ENCODE peak calls at places on chromosomes 12 and 14, in eight cellular contexts. O is IMR-90; N is Peyer's patch; H is left lung; F is heart right ventricle; T is activated T-helper 9 cell treated with anti-CD3 and anti-CD28 coated beads, Interleukin-2, amount 50 U/mL, for 16 hours; B is NAMALWA; J is choroid plexus epithelial cell. A is an unnamed sample.

GRCh38 chr12:2268478-2269286 is 215.9 kb downstream of the CACNA1C start:
- DNase-seq in H (no peak), O (peak; percentile 81), J (peak; percentile 76), B (no peak), T (no peak), N (no peak), F (no peak), A (peak; percentile 94)

GRCh38 chr12:17489452-17489851 is 600.5 kb downstream of the RERGL start:
- DNase-seq in O (no peak), H (no peak), T (no peak), N (no peak), F (no peak), B (peak; percentile 56), J (no peak), A (no peak)

GRCh38 chr12:52319097-52319496 is 2.1 kb downstream of the KRT83 start:
- DNase-seq in T (no peak), O (no peak), F (no peak), N (peak; percentile 27), B (peak; percentile 14), H (no peak), J (peak; percentile 23), A (no peak)

GRCh38 chr14:72755766-72756165 is 138.1 kb downstream of the DPF3 start:
- DNase-seq in O (peak; percentile 19), T (no peak), N (no peak), B (no peak), H (no peak), F (no peak), J (no peak), A (no peak)

GRCh38 chr14:50792634-50793068 is 38.3 kb downstream of the NIN start:
- DNase-seq in O (no peak), F (no peak), B (no peak), J (no peak), N (no peak), H (no peak), T (no peak), A (no peak)

GRCh38 chr12:11563785-11564739 is 85.4 kb upstream of the ETV6 start:
- DNase-seq in B (no peak), F (no peak), H (no peak), O (no peak), N (no peak), T (no peak), J (no peak), A (no peak)

GRCh38 chr12:95096852-95097251 is 23.4 kb upstream of the NR2C1 start:
- DNase-seq in T (no peak), F (no peak), J (peak; percentile 58), O (peak; percentile 60), N (no peak), B (no peak), H (no peak), A (peak; percentile 25)

GRCh38 chr14:86596024-86596423 is 1066.1 kb downstream of the FLRT2 start:
- DNase-seq in J (no peak), O (no peak), F (no peak), H (no peak), N (no peak), T (no peak), B (no peak), A (no peak)

GRCh38 chr12:116068371-116068770 is 209.1 kb downstream of the MED13L start:
- DNase-seq in O (no peak), J (no peak), B (no peak), H (no peak), N (no peak), T (no peak), F (no peak), A (no peak)

GRCh38 chr14:105533811-105534498 is 7.6 kb downstream of the TMEM121 start:
- DNase-seq in N (no peak), B (no peak), H (no peak), O (no peak), T (no peak), F (no peak), J (no peak), A (no peak)

GRCh38 chr12:52663420-52663819 is 11.4 kb upstream of the KRT2 start:
- DNase-seq in N (no peak), O (no peak), T (no peak), B (no peak), F (no peak), J (no peak), H (no peak), A (no peak)

GRCh38 chr14:35985504-35986218 is 159.5 kb downstream of the BRMS1L start:
- DNase-seq in T (no peak), H (no peak), N (no peak), F (no peak), J (peak; percentile 1), B (peak; percentile 16), O (no peak), A (no peak)

GRCh38 chr12:29750131-29750927 is 33.4 kb downstream of the TMTC1 start:
- DNase-seq in J (peak; percentile 75), B (no peak), N (no peak), O (peak; percentile 50), F (no peak), H (no peak), T (no peak), A (no peak)

GRCh38 chr14:105364100-105364708 is 34.1 kb upstream of the TEX22 start:
- DNase-seq in N (peak; percentile 57), H (peak; percentile 61), T (no peak), O (peak; percentile 72), F (peak; percentile 44), J (peak; percentile 37), B (no peak), A (peak; percentile 76)

GRCh38 chr12:19144985-19145384 is 15.5 kb downstream of the PLEKHA5 start:
- DNase-seq in J (no peak), N (no peak), O (no peak), T (no peak), B (no peak), F (no peak), H (no peak), A (no peak)

GRCh38 chr14:60931206-60931605 is 49.7 kb downstream of the TRMT5 start:
- DNase-seq in T (no peak), N (no peak), F (no peak), O (peak; percentile 24), B (peak; percentile 16), H (no peak), J (no peak), A (no peak)

GRCh38 chr12:946656-947055 is 2.8 kb downstream of the RAD52 start:
- DNase-seq in B (no peak), J (peak; percentile 55), T (no peak), N (no peak), O (peak; percentile 80), H (no peak), F (no peak), A (peak; percentile 8)

GRCh38 chr14:40417777-40418401 is 985.7 kb upstream of the FBXO33 start:
- DNase-seq in J (no peak), O (no peak), B (peak; percentile 55), F (no peak), N (no peak), T (no peak), H (no peak), A (no peak)

GRCh38 chr12:60863421-60863820 is 1267.6 kb downstream of the SLC16A7 start:
- DNase-seq in O (no peak), H (no peak), J (no peak), T (no peak), B (no peak), N (no peak), F (no peak), A (no peak)

GRCh38 chr12:12282761-12283160 is 15.9 kb upstream of the LRP6 start:
- DNase-seq in H (no peak), T (no peak), N (no peak), B (no peak), O (peak; percentile 85), J (peak; percentile 74), F (no peak), A (peak; percentile 80)

GRCh38 chr14:99899578-99900178 is 106.5 kb downstream of the EML1 start:
- DNase-seq in J (peak; percentile 66), B (peak; percentile 66), H (no peak), F (no peak), O (peak; percentile 47), T (no peak), N (no peak), A (peak; percentile 31)

GRCh38 chr12:24380122-24380521 is 430.7 kb upstream of the SOX5 start:
- DNase-seq in B (no peak), T (no peak), N (no peak), F (no peak), H (no peak), O (peak; percentile 27), J (peak; percentile 55), A (no peak)

GRCh38 chr12:32834122-32834521 is 62.5 kb downstream of the PKP2 start:
- DNase-seq in O (no peak), F (no peak), T (no peak), J (no peak), B (no peak), H (no peak), N (no peak), A (no peak)

GRCh38 chr12:62370189-62370588 is 96.4 kb upstream of the MON2 start:
- DNase-seq in T (no peak), F (no peak), H (no peak), B (no peak), J (no peak), N (no peak), O (no peak), A (no peak)

GRCh38 chr14:81219821-81220487 is 805 bp downstream of the GTF2A1 start:
- DNase-seq in B (no peak), O (peak; percentile 7), J (peak; percentile 35), N (peak; percentile 59), T (peak; percentile 31), H (peak; percentile 89), F (peak; percentile 53), A (no peak)

GRCh38 chr14:103194256-103195045 is 71.2 kb downstream of the TNFAIP2 start:
- DNase-seq in B (no peak), T (no peak), F (no peak), N (peak; percentile 34), O (peak; percentile 66), J (peak; percentile 82), H (no peak), A (peak; percentile 71)

GRCh38 chr12:128644664-128645296 is 179.0 kb downstream of the SLC15A4 start:
- DNase-seq in B (peak; percentile 50), T (no peak), N (peak; percentile 90), J (peak; percentile 1), H (no peak), O (no peak), F (no peak), A (no peak)

GRCh38 chr12:87439990-87440827 is 589.0 kb downstream of the C12orf50 start:
- DNase-seq in J (peak; percentile 94), N (peak; percentile 77), H (no peak), B (no peak), O (peak; percentile 93), T (no peak), F (no peak), A (peak; percentile 74)

GRCh38 chr12:106645465-106646330 is 62.9 kb downstream of the RFX4 start:
- DNase-seq in T (no peak), H (no peak), N (no peak), F (no peak), J (peak; percentile 2), O (no peak), B (no peak), A (no peak)

GRCh38 chr12:100737168-100737567 is 57.4 kb upstream of the ANO4 start:
- DNase-seq in J (peak; percentile 1), H (no peak), O (no peak), N (no peak), B (no peak), T (no peak), F (no peak), A (no peak)

GRCh38 chr12:91189526-91189925 is 6.9 kb upstream of the DCN start:
- DNase-seq in O (peak; percentile 65), N (no peak), H (no peak), B (no peak), T (no peak), F (no peak), J (peak; percentile 82), A (peak; percentile 51)

GRCh38 chr14:105187116-105187515 is 6.0 kb upstream of the NUDT14 start:
- DNase-seq in H (no peak), B (no peak), J (no peak), N (no peak), O (no peak), T (no peak), F (no peak), A (no peak)

GRCh38 chr14:92607702-92608429 is 94.3 kb downstream of the RIN3 start:
- DNase-seq in H (no peak), F (no peak), J (peak; percentile 93), O (peak; percentile 89), B (no peak), T (no peak), N (no peak), A (peak; percentile 66)

GRCh38 chr12:95615735-95616134 is 64.5 kb upstream of the USP44 start:
- DNase-seq in B (no peak), H (no peak), N (no peak), F (no peak), J (no peak), O (peak; percentile 79), T (no peak), A (no peak)